ENCODE peak calls at places on chromosome 17, in four cellular contexts. Z is IMR-90, L is mesendoderm, O is H1. G is an unnamed sample.

GRCh38 chr17:50529849-50530248 is 2.7 kb upstream of the EPN3 start:
- DNase-seq in Z (no peak), L (no peak), O (no peak), G (no peak)

GRCh38 chr17:8288336-8289102 is at the start of gene RANGRF:
- DNase-seq in Z (peak), L (peak), O (peak), G (peak)

GRCh38 chr17:40879026-40879425 is 6.0 kb downstream of the KRT20 start:
- DNase-seq in Z (no peak), L (no peak), O (no peak), G (no peak)

GRCh38 chr17:30476726-30477082 is 504 bp upstream of the GOSR1 start:
- DNase-seq in Z (peak), L (no peak), O (no peak), G (no peak)

GRCh38 chr17:42284566-42284965 is 3.7 kb upstream of the STAT5A start:
- DNase-seq in Z (no peak), L (no peak), O (no peak), G (peak)

GRCh38 chr17:39231587-39232551 is 6.1 kb upstream of the STAC2 start:
- DNase-seq in Z (peak), L (peak), O (no peak), G (peak)

GRCh38 chr17:9646556-9646905 is 1.2 kb downstream of the USP43 start:
- DNase-seq in Z (no peak), L (peak), O (no peak), G (no peak)

GRCh38 chr17:27666831-27667560 is 36.0 kb downstream of the LGALS9 start:
- DNase-seq in Z (no peak), L (no peak), O (no peak), G (peak)

GRCh38 chr17:20074489-20074888 is 65.3 kb downstream of the SPECC1 start:
- DNase-seq in Z (no peak), L (no peak), O (no peak), G (no peak)

GRCh38 chr17:63531022-63531965 is 8.1 kb downstream of the KCNH6 start:
- DNase-seq in Z (no peak), L (no peak), O (no peak), G (no peak)

GRCh38 chr17:63528183-63528582 is 5.0 kb downstream of the KCNH6 start:
- DNase-seq in Z (no peak), L (no peak), O (no peak), G (no peak)

GRCh38 chr17:63533433-63534077 is 10.4 kb downstream of the KCNH6 start:
- DNase-seq in Z (no peak), L (peak), O (no peak), G (no peak)

GRCh38 chr17:63529711-63530556 is 6.8 kb downstream of the KCNH6 start:
- DNase-seq in Z (no peak), L (no peak), O (no peak), G (no peak)

DNA sequence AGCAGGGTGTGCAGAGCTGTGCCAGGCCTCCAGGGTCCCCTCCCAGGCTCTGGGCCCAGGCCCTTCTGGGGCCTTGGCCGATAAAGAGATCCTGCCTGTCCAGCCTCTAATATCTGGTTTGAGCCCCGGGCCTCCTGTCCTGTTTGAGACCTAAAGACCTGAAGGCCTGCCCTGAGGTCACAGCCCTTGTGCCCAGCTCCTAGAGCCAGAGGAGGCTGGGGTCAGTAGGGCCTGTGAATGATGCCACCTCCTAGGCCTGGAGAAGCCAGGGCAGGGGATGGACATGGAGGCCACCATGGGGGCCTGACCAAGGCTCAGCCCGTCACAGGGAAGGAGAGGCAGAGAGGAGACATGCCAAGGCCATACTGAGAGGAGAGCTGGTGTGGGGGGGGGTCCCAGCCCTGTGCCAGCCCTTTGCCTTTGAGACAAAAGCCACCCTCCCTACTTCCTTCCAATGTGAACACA is 7.4 kb downstream of the KCNH6 start:
- DNase-seq in Z (no peak), L (no peak), O (no peak), G (no peak)
- H2BK15ac ChIP-seq in Z (no peak), L (no peak), O (no peak), G (no peak)

DNA sequence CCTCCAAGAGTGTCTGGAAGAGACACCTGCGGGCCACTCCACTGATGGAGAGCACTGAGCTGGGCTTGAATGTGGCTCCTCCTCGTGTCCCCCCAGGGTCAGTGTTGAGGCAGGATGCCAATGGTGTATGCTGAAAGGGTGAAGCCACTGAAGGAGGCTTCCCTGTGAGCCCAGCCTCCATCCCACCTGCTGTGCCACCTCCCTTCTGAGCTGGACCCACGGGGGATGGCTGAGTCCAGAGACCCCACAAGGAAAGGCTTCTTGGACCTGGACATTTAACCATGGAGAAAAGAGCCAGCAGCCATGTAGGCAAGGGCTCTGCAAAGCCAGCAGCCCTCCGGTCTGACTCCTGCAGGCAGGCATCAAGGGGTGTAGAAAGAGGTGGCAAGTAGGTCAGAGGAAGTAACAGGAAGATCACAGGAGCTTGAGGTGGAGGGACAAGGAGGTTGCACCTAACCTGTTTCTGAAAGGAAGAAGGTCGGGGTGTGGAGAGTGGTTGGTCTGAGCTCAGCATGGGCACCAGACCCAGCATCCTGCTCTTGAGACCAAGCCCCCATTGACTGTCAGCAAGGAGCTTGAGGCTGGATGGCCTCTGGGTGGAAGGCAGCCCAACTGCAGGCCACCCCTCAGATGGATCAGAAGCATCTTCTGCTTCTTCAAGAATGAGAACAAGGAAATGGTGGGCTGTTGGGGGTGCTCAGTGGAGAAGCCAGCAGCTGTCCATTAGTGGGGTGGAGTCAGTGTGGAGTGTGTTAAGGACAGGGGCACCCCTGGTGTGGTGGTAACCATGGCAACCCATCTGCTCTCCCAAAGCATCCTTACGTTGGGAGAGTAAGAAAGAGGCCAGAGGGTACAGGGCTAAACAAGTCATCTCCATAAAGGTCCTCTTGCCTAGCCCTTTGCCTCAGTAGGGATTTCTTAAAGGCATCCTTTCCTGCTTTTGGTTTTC is 80.7 kb downstream of the PLD6 start:
- DNase-seq in Z (no peak), L (no peak), O (no peak), G (no peak)
- H4K5ac ChIP-seq in Z (no peak), L (no peak), O (no peak), G (no peak)

GRCh38 chr17:965311-965989 is 14.1 kb downstream of the NXN start:
- DNase-seq in Z (peak), L (peak), O (no peak), G (no peak)

GRCh38 chr17:969767-970387 is 9.7 kb downstream of the NXN start:
- DNase-seq in Z (no peak), L (no peak), O (no peak), G (no peak)

GRCh38 chr17:964881-965280 is 14.7 kb downstream of the NXN start:
- DNase-seq in Z (no peak), L (no peak), O (no peak), G (no peak)

GRCh38 chr17:968812-969766 is 10.5 kb downstream of the NXN start:
- DNase-seq in Z (no peak), L (no peak), O (no peak), G (no peak)

DNA sequence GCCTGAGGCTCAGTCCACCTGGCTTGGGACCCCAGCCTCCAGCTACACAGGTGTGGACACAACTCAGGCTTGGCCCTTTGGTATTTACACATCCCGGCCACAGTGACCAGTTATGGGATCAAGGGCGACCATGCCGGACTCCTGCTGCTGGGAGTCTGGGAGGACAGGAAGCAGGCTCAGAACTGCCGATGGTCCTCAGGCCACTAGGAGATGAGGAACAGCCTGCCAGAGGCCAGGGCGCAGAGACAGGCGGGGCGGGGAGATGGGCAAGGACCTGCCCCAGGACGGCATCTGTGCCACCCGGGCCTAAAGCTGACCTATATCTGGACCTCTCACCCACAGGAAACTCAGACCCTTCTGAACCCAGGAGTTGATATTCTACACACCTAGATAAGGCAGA is 12.5 kb downstream of the NXN start:
- DNase-seq in Z (no peak), L (no peak), O (no peak), G (no peak)
- H2BK15ac ChIP-seq in Z (no peak), L (no peak), O (peak), G (no peak)

GRCh38 chr17:58229881-58230280 is 8.5 kb upstream of the LPO start:
- DNase-seq in Z (no peak), L (no peak), O (no peak), G (no peak)

GRCh38 chr17:58229384-58229783 is 9.0 kb upstream of the LPO start:
- DNase-seq in Z (no peak), L (no peak), O (no peak), G (no peak)

GRCh38 chr17:58227733-58228132 is 8.7 kb upstream of the MKS1 start:
- DNase-seq in Z (no peak), L (no peak), O (no peak), G (no peak)

GRCh38 chr17:58231644-58232043 is 6.7 kb upstream of the LPO start:
- DNase-seq in Z (peak), L (no peak), O (no peak), G (no peak)

GRCh38 chr17:58228679-58229078 is 9.6 kb upstream of the MKS1 start:
- DNase-seq in Z (no peak), L (peak), O (no peak), G (peak)
- H4K5ac ChIP-seq in Z (no peak), L (peak), O (no peak), G (no peak)

GRCh38 chr17:48163809-48164208 is 56.2 kb downstream of the SNX11 start:
- DNase-seq in Z (no peak), L (no peak), O (no peak), G (no peak)

GRCh38 chr17:48162305-48162934 is 54.9 kb downstream of the SNX11 start:
- DNase-seq in Z (no peak), L (peak), O (no peak), G (no peak)

GRCh38 chr17:48160177-48160967 is 52.8 kb downstream of the SNX11 start:
- DNase-seq in Z (no peak), L (peak), O (peak), G (peak)

GRCh38 chr17:48161127-48161905 is 53.8 kb downstream of the SNX11 start:
- DNase-seq in Z (no peak), L (no peak), O (no peak), G (no peak)

DNA sequence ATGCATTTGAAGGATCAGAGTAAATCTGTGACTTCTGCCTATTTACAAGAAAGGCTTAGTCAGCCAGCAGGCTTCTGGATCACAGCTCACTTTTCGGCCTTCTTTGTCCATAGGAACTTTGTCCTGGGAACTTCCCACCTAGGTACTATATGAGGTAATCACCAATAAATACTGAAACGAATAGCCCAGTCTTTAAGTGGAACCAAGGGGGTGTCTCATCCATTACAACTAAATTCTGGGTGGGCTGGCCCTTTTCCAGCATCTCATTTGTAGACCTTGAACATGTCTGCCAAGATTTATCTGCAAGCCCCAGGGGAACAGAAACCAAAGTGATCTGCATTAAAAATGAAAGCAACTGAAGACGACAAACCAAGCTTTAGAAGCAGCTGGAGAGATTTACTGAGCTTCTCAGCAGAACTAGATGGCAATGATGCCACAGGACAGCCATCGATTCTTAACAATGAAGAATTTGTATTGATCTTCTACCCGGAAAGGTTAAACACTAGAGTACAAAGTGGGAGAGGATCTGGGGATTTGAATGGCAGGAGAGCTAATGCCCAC is 55.5 kb downstream of the SNX11 start:
- DNase-seq in Z (no peak), L (no peak), O (no peak), G (no peak)
- H2BK15ac ChIP-seq in Z (no peak), L (peak), O (no peak), G (no peak)